ENCODE peak calls at places on chromosomes 2 and 18, in ten cellular contexts. J is GM12891, S is esophagus muscularis mucosa, R is A549, N is spleen, B is thyroid gland, F is tibial nerve, D is ovary, O is body of pancreas, L is stomach. W is an unnamed sample.

GRCh38 chr2:144890828-144891227 is 370.9 kb upstream of the ZEB2 start:
- DNase-seq in J (no peak), S (no peak), R (peak), N (no peak), B (no peak), F (no peak), D (no peak), O (no peak), L (no peak), W (peak)

GRCh38 chr2:209368406-209368805 is 55.4 kb upstream of the MAP2 start:
- DNase-seq in J (no peak), S (no peak), R (peak), N (no peak), B (no peak), F (no peak), D (no peak), O (no peak), L (no peak), W (no peak)

GRCh38 chr2:9050122-9050809 is 46.8 kb upstream of the MBOAT2 start:
- DNase-seq in J (no peak), S (no peak), R (no peak), N (no peak), B (no peak), F (no peak), D (no peak), O (no peak), L (no peak), W (no peak)

GRCh38 chr2:54161660-54162059 is 46.2 kb downstream of the ACYP2 start:
- DNase-seq in J (no peak), S (no peak), R (no peak), N (no peak), B (no peak), F (no peak), D (no peak), O (no peak), L (no peak), W (no peak)

GRCh38 chr2:112449854-112450253 is 16.4 kb upstream of the RGPD8 start:
- DNase-seq in J (no peak), S (peak), R (no peak), N (no peak), B (no peak), F (no peak), D (no peak), O (no peak), L (no peak), W (no peak)

GRCh38 chr2:16021611-16022363 is 81.4 kb downstream of the MYCN start:
- DNase-seq in J (no peak), S (no peak), R (no peak), N (no peak), B (peak), F (no peak), D (no peak), O (no peak), L (no peak), W (no peak)

GRCh38 chr2:51424418-51424817 is 392.5 kb upstream of the NRXN1 start:
- DNase-seq in J (no peak), S (no peak), R (peak), N (peak), B (no peak), F (no peak), D (no peak), O (no peak), L (no peak), W (no peak)

GRCh38 chr2:39487398-39488250 is 50.5 kb upstream of the MAP4K3 start:
- DNase-seq in J (no peak), S (no peak), R (peak), N (no peak), B (no peak), F (no peak), D (no peak), O (no peak), L (no peak), W (no peak)

GRCh38 chr2:88753833-88754584 is 62.5 kb downstream of the RPIA start:
- DNase-seq in J (peak), S (no peak), R (no peak), N (no peak), B (peak), F (no peak), D (no peak), O (peak), L (no peak), W (no peak)

GRCh38 chr2:106011380-106011779 is 182.7 kb downstream of the UXS1 start:
- DNase-seq in J (no peak), S (no peak), R (no peak), N (no peak), B (no peak), F (no peak), D (no peak), O (no peak), L (no peak), W (no peak)

GRCh38 chr18:8747440-8747937 is 42.1 kb downstream of the MTCL1 start:
- DNase-seq in J (no peak), S (no peak), R (peak), N (no peak), B (no peak), F (no peak), D (no peak), O (no peak), L (no peak), W (no peak)

GRCh38 chr2:53490659-53491058 is 276.9 kb upstream of the CHAC2 start:
- DNase-seq in J (no peak), S (no peak), R (peak), N (no peak), B (peak), F (peak), D (peak), O (no peak), L (no peak), W (peak)

GRCh38 chr2:111252436-111252835 is 131.7 kb downstream of the BCL2L11 start:
- DNase-seq in J (no peak), S (no peak), R (no peak), N (no peak), B (no peak), F (no peak), D (no peak), O (no peak), L (no peak), W (no peak)

GRCh38 chr18:31303771-31304170 is 14.2 kb upstream of the DSG1 start:
- DNase-seq in J (no peak), S (no peak), R (no peak), N (no peak), B (no peak), F (no peak), D (no peak), O (no peak), L (no peak), W (no peak)

GRCh38 chr2:45938649-45939511 is 287.4 kb downstream of the PRKCE start:
- DNase-seq in J (no peak), S (no peak), R (peak), N (no peak), B (peak), F (peak), D (peak), O (peak), L (peak), W (peak)

GRCh38 chr2:85744771-85745601 is 8.8 kb upstream of the ATOH8 start:
- DNase-seq in J (no peak), S (no peak), R (no peak), N (no peak), B (no peak), F (peak), D (peak), O (peak), L (no peak), W (no peak)

GRCh38 chr2:190627881-190628412 is 20.9 kb upstream of the NAB1 start:
- DNase-seq in J (no peak), S (no peak), R (no peak), N (peak), B (peak), F (no peak), D (peak), O (no peak), L (no peak), W (no peak)

GRCh38 chr2:100984892-100985307 is 17.2 kb upstream of the RPL31 start:
- DNase-seq in J (peak), S (no peak), R (peak), N (peak), B (peak), F (peak), D (peak), O (peak), L (peak), W (peak)

GRCh38 chr2:113198790-113199612 is 25.2 kb downstream of the PSD4 start:
- DNase-seq in J (no peak), S (no peak), R (peak), N (peak), B (peak), F (peak), D (peak), O (peak), L (peak), W (peak)

GRCh38 chr2:23525137-23525765 is 140.3 kb downstream of the KLHL29 start:
- DNase-seq in J (no peak), S (no peak), R (no peak), N (no peak), B (no peak), F (no peak), D (no peak), O (no peak), L (no peak), W (no peak)

GRCh38 chr2:23526114-23526513 is 141.1 kb downstream of the KLHL29 start:
- DNase-seq in J (no peak), S (no peak), R (no peak), N (no peak), B (no peak), F (no peak), D (no peak), O (no peak), L (no peak), W (no peak)

GRCh38 chr2:23523651-23524260 is 138.8 kb downstream of the KLHL29 start:
- DNase-seq in J (no peak), S (no peak), R (no peak), N (no peak), B (peak), F (no peak), D (peak), O (peak), L (no peak), W (no peak)

GRCh38 chr2:23522726-23523410 is 137.9 kb downstream of the KLHL29 start:
- DNase-seq in J (no peak), S (no peak), R (no peak), N (peak), B (no peak), F (no peak), D (no peak), O (no peak), L (no peak), W (no peak)

GRCh38 chr2:23524261-23524706 is 139.3 kb downstream of the KLHL29 start:
- DNase-seq in J (no peak), S (no peak), R (no peak), N (no peak), B (peak), F (no peak), D (peak), O (peak), L (no peak), W (peak)
- TF ChIP-seq POLR2A in J (no peak), S (no peak), R (no peak), N (no peak), B (no peak), F (no peak), D (no peak), O (no peak), L (no peak), W (no peak)

GRCh38 chr18:74596959-74597661 is 560 bp upstream of the ZNF407 start:
- DNase-seq in J (peak), S (peak), R (peak), N (peak), B (peak), F (peak), D (peak), O (peak), L (peak), W (no peak)
- TF ChIP-seq POLR2A in J (peak), S (no peak), R (no peak), N (no peak), B (no peak), F (no peak), D (no peak), O (peak), L (no peak), W (no peak)

GRCh38 chr18:23134780-23135678 is at the start of gene CABLES1:
- DNase-seq in J (peak), S (no peak), R (peak), N (peak), B (peak), F (peak), D (peak), O (peak), L (peak), W (peak)
- TF ChIP-seq POLR2A in J (no peak), S (no peak), R (peak), N (no peak), B (no peak), F (no peak), D (no peak), O (peak), L (no peak), W (peak)

GRCh38 chr2:177314722-177315264 is 50.3 kb upstream of the NFE2L2 start:
- DNase-seq in J (no peak), S (no peak), R (no peak), N (no peak), B (no peak), F (no peak), D (no peak), O (no peak), L (no peak), W (no peak)

GRCh38 chr2:177315303-177315887 is 50.9 kb upstream of the NFE2L2 start:
- DNase-seq in J (no peak), S (no peak), R (no peak), N (no peak), B (peak), F (no peak), D (no peak), O (no peak), L (no peak), W (no peak)

GRCh38 chr2:177312562-177312961 is 48.0 kb upstream of the NFE2L2 start:
- DNase-seq in J (no peak), S (no peak), R (no peak), N (no peak), B (no peak), F (no peak), D (no peak), O (no peak), L (no peak), W (no peak)

GRCh38 chr2:177314194-177314593 is 49.7 kb upstream of the NFE2L2 start:
- DNase-seq in J (no peak), S (no peak), R (no peak), N (no peak), B (no peak), F (no peak), D (no peak), O (no peak), L (no peak), W (no peak)

GRCh38 chr2:177313162-177313781 is 48.7 kb upstream of the NFE2L2 start:
- DNase-seq in J (no peak), S (no peak), R (no peak), N (no peak), B (no peak), F (no peak), D (no peak), O (no peak), L (no peak), W (no peak)
- TF ChIP-seq POLR2A in J (no peak), S (no peak), R (no peak), N (no peak), B (no peak), F (no peak), D (no peak), O (no peak), L (no peak), W (no peak)

GRCh38 chr2:151261240-151261976 is at the start of gene RBM43:
- DNase-seq in J (peak), S (peak), R (peak), N (peak), B (peak), F (peak), D (peak), O (peak), L (peak), W (peak)
- TF ChIP-seq POLR2A in J (peak), S (no peak), R (peak), N (no peak), B (no peak), F (peak), D (peak), O (peak), L (no peak), W (peak)